ENCODE peak calls at places on chromosomes 6 and 20, in nine cellular contexts. I is AG04450; T is activated gamma-delta T cell treated with Interleukin-2 at 50 U/mL for 16 hours; B is G401; W is C1 segment of cervical spinal cord; X is HTR-8/SVneo; F is stimulated activated CD4-positive, alpha-beta T cell treated with anti-CD3 and anti-CD28 coated beads, TNF-alpha, amount 100 ng/mL, for 24 hours; A is activated CD4-positive, CD25-positive, alpha-beta regulatory T cell; U is OCI-LY7. P is an unnamed sample.

GRCh38 chr20:1826046-1826445 is 69.2 kb upstream of the SIRPA start:
- DNase-seq in I (no peak), T (no peak), B (no peak), W (no peak), X (no peak), F (no peak), A (no peak), U (no peak), P (no peak)

GRCh38 chr6:75611702-75612375 is 10.2 kb downstream of the SENP6 start:
- DNase-seq in I (no peak), T (no peak), B (no peak), W (no peak), X (no peak), F (peak), A (no peak), U (no peak), P (no peak)

GRCh38 chr6:2344319-2344905 is 99.0 kb upstream of the GMDS start:
- DNase-seq in I (no peak), T (no peak), B (no peak), W (no peak), X (no peak), F (no peak), A (no peak), U (no peak), P (no peak)

GRCh38 chr20:50514750-50515149 is 4.6 kb downstream of the PTPN1 start:
- DNase-seq in I (no peak), T (no peak), B (no peak), W (no peak), X (no peak), F (no peak), A (no peak), U (no peak), P (no peak)

GRCh38 chr20:17281478-17281877 is 54.6 kb downstream of the PCSK2 start:
- DNase-seq in I (no peak), T (no peak), B (peak), W (no peak), X (no peak), F (no peak), A (no peak), U (peak), P (peak)

GRCh38 chr6:14129572-14129971 is 12.0 kb downstream of the CD83 start:
- DNase-seq in I (peak), T (peak), B (peak), W (peak), X (peak), F (peak), A (no peak), U (peak), P (peak)

GRCh38 chr6:11021714-11022113 is 22.4 kb downstream of the ELOVL2 start:
- DNase-seq in I (no peak), T (no peak), B (no peak), W (no peak), X (no peak), F (no peak), A (no peak), U (no peak), P (no peak)

GRCh38 chr20:49669601-49670189 is 44.0 kb downstream of the B4GALT5 start:
- DNase-seq in I (no peak), T (no peak), B (no peak), W (no peak), X (no peak), F (no peak), A (no peak), U (peak), P (no peak)

GRCh38 chr20:9103955-9104354 is 35.1 kb downstream of the PLCB4 start:
- DNase-seq in I (no peak), T (no peak), B (peak), W (no peak), X (peak), F (no peak), A (no peak), U (no peak), P (peak)

GRCh38 chr6:31750411-31751022 is 10.7 kb downstream of the MSH5 start:
- DNase-seq in I (no peak), T (no peak), B (no peak), W (no peak), X (no peak), F (no peak), A (no peak), U (no peak), P (no peak)

GRCh38 chr6:90611996-90612690 is 25.3 kb upstream of the MAP3K7 start:
- DNase-seq in I (no peak), T (no peak), B (no peak), W (no peak), X (no peak), F (no peak), A (no peak), U (no peak), P (no peak)